ENCODE peak calls at places on chromosomes 6 and 20, in eight cellular contexts. N, J, Z, X, Q, Y, W and B are unnamed samples.
A peak's percentile ranks its signal among the peaks of the same experiment; 100 is the strongest.

GRCh38 chr20:22470620-22471026 is 113.7 kb downstream of the FOXA2 start:
- DNase-seq in Y (no peak), X (no peak), N (no peak), Q (no peak), J (no peak), W (no peak), Z (no peak), B (no peak)

GRCh38 chr6:55524441-55524840 is 54.6 kb downstream of the HMGCLL1 start:
- DNase-seq in J (no peak), N (no peak), Q (no peak), Y (no peak), X (no peak), W (no peak), Z (no peak), B (no peak)

GRCh38 chr20:1163653-1164052 is 21.1 kb downstream of the TMEM74B start:
- DNase-seq in J (no peak), N (peak; percentile 16), Y (no peak), X (no peak), Z (no peak), Q (no peak), W (no peak), B (no peak)

GRCh38 chr6:48866681-48867080 is 596.4 kb downstream of the MMUT start:
- DNase-seq in W (no peak), N (no peak), J (no peak), Z (no peak), Y (no peak), X (no peak), Q (no peak), B (no peak)

GRCh38 chr6:106110167-106110826 is 24.2 kb downstream of the PRDM1 start:
- DNase-seq in N (no peak), Y (no peak), Q (no peak), X (no peak), Z (no peak), W (no peak), J (no peak), B (no peak)

GRCh38 chr6:12791371-12791770 is 74.8 kb downstream of the PHACTR1 start:
- DNase-seq in Q (no peak), Z (no peak), W (no peak), X (no peak), Y (no peak), J (no peak), N (no peak), B (no peak)

GRCh38 chr6:138235205-138235604 is 16.9 kb upstream of the PBOV1 start:
- DNase-seq in W (no peak), Q (no peak), Z (no peak), X (no peak), Y (no peak), N (no peak), J (no peak), B (no peak)

GRCh38 chr6:13303668-13304017 is 24.7 kb downstream of the TBC1D7 start:
- DNase-seq in W (no peak), N (no peak), Y (peak; percentile 81), Q (peak; percentile 73), J (no peak), X (no peak), Z (peak; percentile 17), B (peak; percentile 75)

GRCh38 chr6:48567016-48567415 is 456.0 kb upstream of the PTCHD4 start:
- DNase-seq in X (no peak), W (no peak), Z (no peak), N (no peak), J (peak; percentile 11), Q (no peak), Y (no peak), B (peak; percentile 71)

GRCh38 chr6:42745083-42745637 is 743 bp downstream of the TBCC start:
- DNase-seq in W (no peak), N (peak; percentile 69), Q (no peak), Y (peak; percentile 23), Z (peak; percentile 17), X (peak; percentile 6), J (no peak), B (no peak)

GRCh38 chr20:25136643-25137559 is 55.0 kb upstream of the VSX1 start:
- DNase-seq in X (no peak), Y (peak; percentile 87), N (peak; percentile 90), Q (peak; percentile 78), W (no peak), Z (no peak), J (peak; percentile 99), B (peak; percentile 77)

GRCh38 chr20:20593447-20594170 is 118.8 kb downstream of the RALGAPA2 start:
- DNase-seq in X (no peak), J (peak; percentile 9), N (peak; percentile 78), W (no peak), Q (peak; percentile 9), Z (no peak), Y (peak; percentile 65), B (peak; percentile 54)

GRCh38 chr6:136085370-136086115 is 164.6 kb downstream of the MTFR2 start:
- DNase-seq in X (no peak), Z (no peak), Q (no peak), W (no peak), J (no peak), Y (peak; percentile 72), N (no peak), B (peak; percentile 81)

GRCh38 chr6:159746759-159747158 is 15.1 kb upstream of the ACAT2 start:
- DNase-seq in W (no peak), J (no peak), X (no peak), Y (no peak), N (no peak), Z (no peak), Q (no peak), B (no peak)

GRCh38 chr20:34220581-34220980 is 20.6 kb upstream of the ASIP start:
- DNase-seq in N (no peak), Q (no peak), Z (no peak), W (no peak), J (peak; percentile 26), Y (peak; percentile 28), X (no peak), B (peak; percentile 53)

GRCh38 chr6:56724455-56724854 is 81.8 kb upstream of the DST start:
- DNase-seq in J (no peak), N (no peak), Z (no peak), W (no peak), Y (peak; percentile 76), Q (no peak), X (no peak), B (peak; percentile 92)

GRCh38 chr20:57051096-57051495 is 215.3 kb downstream of the BMP7 start:
- DNase-seq in Z (no peak), X (no peak), Q (no peak), Y (no peak), J (no peak), N (no peak), W (no peak), B (no peak)